ENCODE peak calls at places on chromosome 16, in eight cellular contexts. I is GF-D8, A is AG04449, D is neural progenitor cell, H is T47D, J is AG04450, K is OCI-LY7, O is hepatic stellate cell. E is an unnamed sample.

GRCh38 chr16:70390774-70391173 is 44.1 kb downstream of the DDX19A start:
- DNase-seq in D (no peak), I (no peak), K (no peak), J (no peak), H (peak; percentile 90), A (no peak), O (no peak), E (no peak)

GRCh38 chr16:1126577-1126976 is 26.3 kb upstream of the CACNA1H start:
- DNase-seq in I (no peak), O (no peak), D (peak; percentile 29), K (no peak), J (no peak), A (no peak), H (no peak), E (no peak)

GRCh38 chr16:27463741-27464662 is 62.0 kb downstream of the IL21R start:
- DNase-seq in I (no peak), H (no peak), O (no peak), D (no peak), K (no peak), A (no peak), J (no peak), E (no peak)

GRCh38 chr16:83653785-83654184 is 154.0 kb upstream of the HSBP1 start:
- DNase-seq in I (no peak), A (peak; percentile 21), D (no peak), J (no peak), O (peak; percentile 23), K (no peak), H (no peak), E (peak; percentile 65)

GRCh38 chr16:14454391-14454790 is 175.7 kb downstream of the PARN start:
- DNase-seq in A (no peak), K (no peak), I (no peak), J (peak; percentile 21), H (no peak), D (no peak), O (peak; percentile 4), E (no peak)

GRCh38 chr16:21128991-21129390 is 21.7 kb downstream of the DNAH3 start:
- DNase-seq in A (no peak), D (no peak), K (no peak), H (no peak), J (no peak), O (no peak), I (no peak), E (no peak)

GRCh38 chr16:85689285-85689949 is 663 bp upstream of the GINS2 start:
- DNase-seq in A (no peak), K (no peak), H (peak; percentile 93), J (no peak), O (no peak), I (no peak), D (no peak), E (no peak)

GRCh38 chr16:49828545-49829267 is 27.2 kb downstream of the ZNF423 start:
- DNase-seq in J (no peak), I (no peak), A (no peak), K (no peak), H (peak; percentile 5), O (no peak), D (no peak), E (peak; percentile 33)

GRCh38 chr16:66273644-66274334 is 92.7 kb upstream of the CDH5 start:
- DNase-seq in J (no peak), K (no peak), O (peak; percentile 45), D (no peak), H (peak; percentile 36), I (no peak), A (no peak), E (peak; percentile 50)

GRCh38 chr16:89195521-89196171 is 4.7 kb downstream of the SLC22A31 start:
- DNase-seq in J (no peak), I (no peak), H (no peak), K (no peak), A (no peak), D (no peak), O (no peak), E (no peak)

E was measured in cardiac fibroblast.